ENCODE peak calls at places on chromosomes 2 and 18, in five cellular contexts. One of them, this sample, is unnamed.

GRCh38 chr18:3814840-3815239 is 364.9 kb downstream of the TGIF1 start:
- DNase-seq in T-helper 22 cell: no peak
- DNase-seq in RWPE1: no peak
- DNase-seq in fibroblast of pulmonary artery: peak; percentile 37
- DNase-seq in stimulated activated CD8-positive, alpha-beta memory T cell treated with anti-CD3 and anti-CD28 coated beads, Interleukin-7, amount 100 ng/mL, for 24 hours: no peak
- DNase-seq in this sample: no peak

GRCh38 chr2:189952536-189953109 is 109.9 kb downstream of the MSTN start:
- DNase-seq in T-helper 22 cell: no peak
- DNase-seq in stimulated activated CD8-positive, alpha-beta memory T cell treated with anti-CD3 and anti-CD28 coated beads, Interleukin-7, amount 100 ng/mL, for 24 hours: no peak
- DNase-seq in RWPE1: no peak
- DNase-seq in fibroblast of pulmonary artery: no peak
- DNase-seq in this sample: no peak

GRCh38 chr18:48825101-48825745 is 125.5 kb downstream of the SMAD7 start:
- DNase-seq in fibroblast of pulmonary artery: peak; percentile 82
- DNase-seq in stimulated activated CD8-positive, alpha-beta memory T cell treated with anti-CD3 and anti-CD28 coated beads, Interleukin-7, amount 100 ng/mL, for 24 hours: no peak
- DNase-seq in T-helper 22 cell: no peak
- DNase-seq in RWPE1: no peak
- DNase-seq in this sample: no peak

GRCh38 chr2:232133078-232133477 is 171.6 kb downstream of the DIS3L2 start:
- DNase-seq in RWPE1: peak; percentile 7
- DNase-seq in T-helper 22 cell: no peak
- DNase-seq in fibroblast of pulmonary artery: no peak
- DNase-seq in stimulated activated CD8-positive, alpha-beta memory T cell treated with anti-CD3 and anti-CD28 coated beads, Interleukin-7, amount 100 ng/mL, for 24 hours: no peak
- DNase-seq in this sample: peak; percentile 36

GRCh38 chr2:201130524-201131186 is 14.7 kb downstream of the CFLAR start:
- DNase-seq in fibroblast of pulmonary artery: peak; percentile 92
- DNase-seq in T-helper 22 cell: peak; percentile 40
- DNase-seq in RWPE1: peak; percentile 62
- DNase-seq in stimulated activated CD8-positive, alpha-beta memory T cell treated with anti-CD3 and anti-CD28 coated beads, Interleukin-7, amount 100 ng/mL, for 24 hours: no peak
- DNase-seq in this sample: no peak

GRCh38 chr2:205287316-205287715 is 395.0 kb upstream of the NRP2 start:
- DNase-seq in RWPE1: no peak
- DNase-seq in stimulated activated CD8-positive, alpha-beta memory T cell treated with anti-CD3 and anti-CD28 coated beads, Interleukin-7, amount 100 ng/mL, for 24 hours: no peak
- DNase-seq in fibroblast of pulmonary artery: no peak
- DNase-seq in T-helper 22 cell: no peak
- DNase-seq in this sample: no peak

GRCh38 chr2:177143444-177143843 is 69.2 kb upstream of the HNRNPA3 start:
- DNase-seq in stimulated activated CD8-positive, alpha-beta memory T cell treated with anti-CD3 and anti-CD28 coated beads, Interleukin-7, amount 100 ng/mL, for 24 hours: no peak
- DNase-seq in T-helper 22 cell: no peak
- DNase-seq in RWPE1: peak; percentile 37
- DNase-seq in fibroblast of pulmonary artery: peak; percentile 61
- DNase-seq in this sample: peak; percentile 66

GRCh38 chr2:60118061-60118460 is 435.4 kb downstream of the BCL11A start:
- DNase-seq in fibroblast of pulmonary artery: no peak
- DNase-seq in T-helper 22 cell: no peak
- DNase-seq in RWPE1: no peak
- DNase-seq in stimulated activated CD8-positive, alpha-beta memory T cell treated with anti-CD3 and anti-CD28 coated beads, Interleukin-7, amount 100 ng/mL, for 24 hours: no peak
- DNase-seq in this sample: peak; percentile 21

GRCh38 chr2:204505488-204505887 is 39.8 kb upstream of the PARD3B start:
- DNase-seq in stimulated activated CD8-positive, alpha-beta memory T cell treated with anti-CD3 and anti-CD28 coated beads, Interleukin-7, amount 100 ng/mL, for 24 hours: no peak
- DNase-seq in fibroblast of pulmonary artery: no peak
- DNase-seq in T-helper 22 cell: no peak
- DNase-seq in RWPE1: no peak
- DNase-seq in this sample: no peak

This sample was measured in mesendoderm.